ENCODE peak calls at places on chromosomes 5 and 9, in four cellular contexts. P is heart right ventricle, U is lower leg skin, S is tibial nerve. G is an unnamed sample.
A peak's percentile ranks its signal among the peaks of the same experiment; 100 is the strongest.

GRCh38 chr9:137218754-137219271 is 3.2 kb downstream of the RNF208 start:
- DNase-seq in P (no peak), U (no peak), S (no peak), G (peak; percentile 63)

GRCh38 chr5:107426209-107426608 is 244.5 kb downstream of the EFNA5 start:
- DNase-seq in P (no peak), U (no peak), S (no peak), G (no peak)

GRCh38 chr5:58456486-58456885 is 3.4 kb downstream of the PLK2 start:
- DNase-seq in P (no peak), U (no peak), S (no peak), G (no peak)

GRCh38 chr9:70260007-70260443 is 1.2 kb downstream of the SMC5 start:
- DNase-seq in P (no peak), U (no peak), S (no peak), G (no peak)

GRCh38 chr5:502325-503079 is 21.7 kb downstream of the SLC9A3 start:
- DNase-seq in P (no peak), U (no peak), S (no peak), G (no peak)

GRCh38 chr9:107169796-107170195 is 113.3 kb upstream of the RAD23B start:
- DNase-seq in P (no peak), U (no peak), S (no peak), G (no peak)

GRCh38 chr9:90029996-90030395 is 425.2 kb downstream of the GADD45G start:
- DNase-seq in P (no peak), U (no peak), S (no peak), G (no peak)

GRCh38 chr5:132592521-132592920 is 35.7 kb downstream of the RAD50 start:
- DNase-seq in P (no peak), U (no peak), S (no peak), G (peak; percentile 18)

DNA sequence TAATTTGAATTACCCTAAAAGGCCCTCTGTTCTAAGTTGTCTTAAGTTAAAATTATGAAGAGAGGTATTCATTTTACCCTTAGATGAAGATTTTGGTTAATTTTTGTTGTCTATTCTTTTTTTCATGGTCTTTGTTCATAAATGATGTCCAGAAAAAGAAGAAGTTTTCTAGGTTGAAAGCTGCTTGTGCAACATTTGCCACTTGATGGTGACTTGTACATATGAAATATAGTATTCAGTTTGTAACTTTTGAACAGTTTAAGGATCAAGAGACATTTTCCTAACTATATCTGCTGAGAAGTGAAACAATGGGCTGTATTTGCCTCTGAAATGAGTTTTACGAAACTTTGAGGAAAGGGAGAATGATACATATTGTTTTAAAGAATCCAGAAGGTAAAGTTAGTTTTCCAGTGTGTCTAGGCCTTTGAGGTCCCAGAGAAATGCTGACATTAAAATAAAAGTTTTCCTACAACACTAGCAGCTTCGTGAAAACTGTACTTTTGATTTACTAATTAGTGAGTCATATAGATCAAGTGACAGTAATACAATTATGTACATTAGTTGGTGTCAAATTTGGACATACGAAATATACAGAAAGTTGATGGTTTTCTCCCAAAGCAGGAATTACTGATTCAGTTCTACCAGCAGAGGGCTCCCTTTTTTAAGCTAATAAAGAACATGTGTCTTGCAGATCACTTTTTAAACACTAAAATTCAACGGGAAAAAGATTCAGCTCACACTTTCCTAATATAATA is 70.5 kb downstream of the PIK3R1 start:
- DNase-seq in P (no peak), U (no peak), S (no peak), G (peak; percentile 79)
- H3K4me3 ChIP-seq in P (no peak overlapping the region), U (no peak overlapping the region), S (no peak overlapping the region), G (no peak overlapping the region)

DNA sequence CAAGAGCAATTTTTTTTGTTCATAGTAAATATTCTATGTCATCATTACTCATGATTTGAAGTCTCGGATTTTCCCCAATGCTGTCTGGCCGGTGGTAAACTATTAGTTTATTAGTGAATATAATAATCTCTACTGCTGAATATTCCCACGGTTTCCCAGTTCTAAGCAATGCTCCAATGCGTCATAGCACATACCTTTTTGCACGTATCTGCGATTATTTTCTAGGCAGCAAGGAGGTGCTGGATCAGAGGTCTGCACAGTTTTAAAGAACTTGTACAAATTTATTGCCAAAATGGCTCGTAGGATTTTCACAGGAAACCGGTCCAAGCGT is 43.9 kb upstream of the TCF7 start:
- DNase-seq in P (no peak), U (no peak), S (no peak), G (peak; percentile 38)
- TF ChIP-seq CTCF in P (no peak), U (no peak), S (no peak), G (peak; percentile 27)

GRCh38 chr9:5511476-5511875 is 1.1 kb downstream of the PDCD1LG2 start:
- DNase-seq in P (no peak), U (no peak), S (no peak), G (no peak)

GRCh38 chr9:5510360-5510931 is at the start of gene PDCD1LG2:
- DNase-seq in P (no peak), U (no peak), S (no peak), G (peak; percentile 77)

GRCh38 chr9:5511935-5512580 is 1.7 kb downstream of the PDCD1LG2 start:
- DNase-seq in P (no peak), U (no peak), S (no peak), G (no peak)

GRCh38 chr9:5509573-5509972 is 758 bp upstream of the PDCD1LG2 start:
- DNase-seq in P (no peak), U (no peak), S (no peak), G (peak; percentile 82)

DNA sequence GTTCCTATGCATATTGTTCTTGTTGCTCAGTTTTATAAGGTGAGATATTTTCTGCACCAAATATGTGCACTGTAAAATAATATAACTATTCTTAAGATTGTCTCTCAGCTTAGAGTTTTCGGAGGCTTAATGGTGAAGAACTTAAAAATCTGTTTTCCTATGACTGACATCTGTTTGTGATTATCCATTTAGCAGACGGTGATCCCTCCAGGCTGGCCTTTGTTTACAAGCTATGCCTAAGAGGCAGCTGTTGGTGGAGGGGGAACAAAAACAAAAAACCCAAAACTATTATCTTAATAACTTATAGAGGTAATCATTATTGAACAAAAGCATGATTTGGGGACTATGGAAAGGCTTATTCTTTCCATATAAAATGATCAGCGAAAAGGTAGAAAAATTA is 660 bp downstream of the PDCD1LG2 start:
- DNase-seq in P (no peak), U (no peak), S (no peak), G (no peak)
- H3K4me3 ChIP-seq in P (peak overlapping the region; percentile 47), U (no peak overlapping the region), S (peak overlapping the region; percentile 32), G (peak overlapping the region; percentile 52)

GRCh38 chr5:127754727-127755126 is 51.5 kb downstream of the CCDC192 start:
- DNase-seq in P (no peak), U (no peak), S (no peak), G (no peak)
- TF ChIP-seq CTCF in P (no peak), U (no peak), S (no peak), G (no peak)

GRCh38 chr9:132240860-132241482 is 79.1 kb downstream of the NTNG2 start:
- DNase-seq in P (peak; percentile 99), U (peak; percentile 99), S (peak; percentile 90), G (peak; percentile 85)

GRCh38 chr9:132241483-132241839 is 79.6 kb downstream of the NTNG2 start:
- DNase-seq in P (no peak), U (no peak), S (no peak), G (no peak)

GRCh38 chr9:132239518-132239917 is 77.7 kb downstream of the NTNG2 start:
- DNase-seq in P (no peak), U (no peak), S (no peak), G (no peak)

GRCh38 chr9:132238992-132239391 is 77.1 kb downstream of the NTNG2 start:
- DNase-seq in P (no peak), U (no peak), S (no peak), G (no peak)

DNA sequence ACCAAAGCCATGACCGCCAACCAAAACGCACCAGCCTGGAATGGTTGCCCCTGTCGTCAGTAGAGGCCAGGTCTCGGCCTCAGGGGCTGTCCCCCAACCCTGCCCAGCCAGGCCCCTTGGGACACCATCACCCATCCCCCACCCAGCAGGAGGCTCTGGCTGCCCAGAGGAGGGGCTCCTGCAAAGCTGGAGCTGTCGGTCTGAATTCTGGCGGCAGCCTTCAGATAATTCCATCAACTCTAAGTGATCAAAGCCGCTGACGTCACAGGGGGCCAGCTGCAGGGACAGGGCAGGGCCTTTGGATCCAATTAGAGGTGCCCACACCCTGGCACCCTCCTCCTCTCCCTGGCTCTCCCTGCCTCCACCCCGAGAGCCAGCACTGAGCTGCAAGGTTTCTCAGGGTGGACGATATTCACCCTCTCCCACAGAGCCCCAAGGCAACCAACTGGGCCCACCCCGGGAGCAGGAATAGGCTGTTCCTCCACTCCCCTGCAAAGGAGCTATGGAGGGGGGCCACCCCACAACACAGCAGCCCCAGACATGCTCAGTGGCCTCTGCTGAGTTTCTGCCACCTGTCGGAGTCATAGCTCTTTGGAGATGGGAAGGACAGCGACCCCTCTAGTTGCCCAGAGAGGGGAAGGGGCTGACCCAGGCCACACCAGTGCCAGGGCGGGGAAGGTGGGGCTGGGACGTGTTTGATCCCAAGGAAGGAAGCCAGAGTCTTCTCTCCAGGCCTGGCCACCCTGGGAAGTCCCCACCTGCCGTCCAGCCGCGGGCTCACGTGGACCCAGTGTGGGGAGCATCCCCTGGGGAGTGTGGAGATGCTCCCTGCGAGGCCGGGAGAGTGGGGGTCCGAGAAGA is 78.4 kb downstream of the NTNG2 start:
- DNase-seq in P (no peak), U (peak; percentile 90), S (no peak), G (no peak)
- H3K4me3 ChIP-seq in P (peak overlapping the region; percentile 67), U (no peak overlapping the region), S (peak overlapping the region; percentile 82), G (no peak overlapping the region)